ENCODE peak calls at places on chromosomes 7 and 10, in four cellular contexts. K is MM.1S, Z is neural progenitor cell, R is hepatocyte. J is an unnamed sample. For H3K79me2, the result is how much of the 10 kb centered on the place peaks cover.

GRCh38 chr7:123115331-123115730 is 84.4 kb downstream of the SLC13A1 start:
- DNase-seq in Z (no peak), K (no peak), R (no peak), J (no peak)

GRCh38 chr7:99030951-99031350 is 113.0 kb downstream of the SMURF1 start:
- DNase-seq in K (no peak), R (no peak), Z (no peak), J (no peak)

GRCh38 chr10:84375881-84376280 is 47.5 kb downstream of the CCSER2 start:
- DNase-seq in K (peak), Z (no peak), R (no peak), J (no peak)

GRCh38 chr7:672891-673290 is 53.6 kb upstream of the DNAAF5 start:
- DNase-seq in R (no peak), K (no peak), Z (no peak), J (no peak)

GRCh38 chr10:110411047-110411410 is 86.7 kb upstream of the DUSP5 start:
- DNase-seq in K (no peak), R (no peak), Z (no peak), J (peak)

GRCh38 chr7:22601812-22602568 is 102.0 kb upstream of the STEAP1B start:
- DNase-seq in K (no peak), Z (no peak), R (no peak), J (peak)

GRCh38 chr10:59651902-59652301 is 57.7 kb downstream of the SLC16A9 start:
- DNase-seq in Z (no peak), R (no peak), K (no peak), J (no peak)

GRCh38 chr10:3651969-3652653 is 132.9 kb downstream of the KLF6 start:
- DNase-seq in Z (no peak), K (no peak), R (no peak), J (no peak)

GRCh38 chr10:127392351-127393235 is 156.5 kb upstream of the NPS start:
- DNase-seq in Z (no peak), K (no peak), R (no peak), J (no peak)

GRCh38 chr7:1323178-1324027 is 90.7 kb downstream of the UNCX start:
- DNase-seq in Z (peak), R (no peak), K (no peak), J (no peak)

GRCh38 chr10:124732931-124733536 is 11.1 kb downstream of the FAM53B start:
- DNase-seq in K (peak), Z (no peak), R (peak), J (no peak)
- H3K79me2 ChIP-seq in K (half or more), Z (half or more), R (half or more), J (under half)

DNA sequence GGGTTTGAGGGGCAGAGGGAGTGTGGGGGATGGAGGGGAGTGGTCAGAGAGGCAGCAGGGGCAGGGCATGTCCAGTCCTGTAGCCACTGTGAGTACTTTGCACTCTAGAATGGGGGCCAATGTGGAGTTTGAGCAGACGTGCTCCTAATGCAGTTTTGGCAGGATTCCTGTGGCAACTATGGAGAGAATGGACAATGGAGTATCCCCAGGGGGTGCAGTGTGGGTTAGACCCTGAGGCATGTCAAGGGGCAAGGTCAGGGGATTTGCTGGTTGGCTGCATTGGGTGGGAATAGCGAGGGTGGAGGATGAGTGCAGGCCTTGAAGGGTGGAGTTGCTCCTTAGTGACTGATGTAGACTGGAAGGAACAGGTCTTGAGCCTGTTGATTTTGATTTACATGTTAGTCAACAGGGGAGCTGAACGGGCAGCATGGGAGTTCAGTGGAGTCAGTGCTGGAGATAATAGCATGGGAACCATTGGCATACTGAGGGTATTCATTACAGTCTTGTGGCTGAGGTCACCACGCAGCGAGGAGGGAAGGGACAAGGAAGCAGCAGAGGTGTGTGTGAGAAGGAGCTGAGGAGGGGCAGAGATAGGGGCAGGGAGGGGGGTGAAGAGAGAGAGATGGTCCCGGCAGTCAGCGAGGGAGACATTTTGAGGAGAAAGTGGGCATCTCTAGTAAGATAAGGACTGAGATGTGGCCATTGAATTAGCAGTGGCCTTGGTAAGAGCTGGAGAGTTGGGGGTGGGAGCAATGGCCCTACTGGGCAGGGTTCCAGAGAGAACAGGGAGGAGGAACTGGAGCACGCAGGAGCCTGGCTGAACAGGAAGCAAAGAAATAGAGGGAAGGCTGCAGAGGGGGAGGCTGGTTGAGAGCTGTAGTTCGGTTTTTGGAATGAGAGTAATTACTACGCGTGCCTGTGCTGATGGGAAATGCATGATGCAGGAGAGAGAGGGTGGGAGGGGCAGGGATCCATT is 112.7 kb downstream of the CCNY start:
- DNase-seq in Z (no peak), K (no peak), R (no peak), J (no peak)
- TF ChIP-seq EZH2phosphoT487 in Z (no peak), K (no peak), R (no peak), J (no peak)

GRCh38 chr10:103732339-103732738 is 123.0 kb downstream of the SH3PXD2A start:
- DNase-seq in Z (no peak), R (no peak), K (no peak), J (no peak)

GRCh38 chr10:103734731-103735130 is 120.6 kb downstream of the SH3PXD2A start:
- DNase-seq in R (no peak), K (no peak), Z (no peak), J (no peak)

GRCh38 chr10:103736044-103736443 is 119.3 kb downstream of the SH3PXD2A start:
- DNase-seq in R (no peak), Z (no peak), K (no peak), J (no peak)

GRCh38 chr10:103731609-103732270 is 123.6 kb downstream of the SH3PXD2A start:
- DNase-seq in R (no peak), K (no peak), Z (no peak), J (peak)

DNA sequence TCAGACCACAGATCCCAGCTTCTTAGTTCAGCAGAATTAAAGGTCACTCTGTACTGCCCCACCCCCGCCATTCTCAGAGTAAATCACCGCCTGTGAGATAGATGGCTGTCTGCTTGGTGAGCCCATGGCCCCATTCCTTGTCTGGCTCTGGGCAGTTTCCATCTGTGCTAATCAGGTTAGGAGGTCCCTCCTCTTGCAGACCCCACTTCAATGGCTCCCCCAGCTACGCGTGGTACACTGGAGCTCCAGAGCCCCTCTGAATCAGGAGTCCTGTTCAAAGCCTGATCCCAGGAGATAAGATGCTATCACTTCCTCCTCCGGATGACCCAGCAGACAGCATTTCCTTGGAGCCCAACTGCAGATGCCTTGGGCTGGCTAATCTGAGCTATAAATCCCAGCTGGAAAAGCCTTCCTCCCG is 122.4 kb downstream of the SH3PXD2A start:
- DNase-seq in K (no peak), R (no peak), Z (no peak), J (no peak)
- TF ChIP-seq CTCF in K (no peak), R (no peak), Z (no peak), J (no peak)

DNA sequence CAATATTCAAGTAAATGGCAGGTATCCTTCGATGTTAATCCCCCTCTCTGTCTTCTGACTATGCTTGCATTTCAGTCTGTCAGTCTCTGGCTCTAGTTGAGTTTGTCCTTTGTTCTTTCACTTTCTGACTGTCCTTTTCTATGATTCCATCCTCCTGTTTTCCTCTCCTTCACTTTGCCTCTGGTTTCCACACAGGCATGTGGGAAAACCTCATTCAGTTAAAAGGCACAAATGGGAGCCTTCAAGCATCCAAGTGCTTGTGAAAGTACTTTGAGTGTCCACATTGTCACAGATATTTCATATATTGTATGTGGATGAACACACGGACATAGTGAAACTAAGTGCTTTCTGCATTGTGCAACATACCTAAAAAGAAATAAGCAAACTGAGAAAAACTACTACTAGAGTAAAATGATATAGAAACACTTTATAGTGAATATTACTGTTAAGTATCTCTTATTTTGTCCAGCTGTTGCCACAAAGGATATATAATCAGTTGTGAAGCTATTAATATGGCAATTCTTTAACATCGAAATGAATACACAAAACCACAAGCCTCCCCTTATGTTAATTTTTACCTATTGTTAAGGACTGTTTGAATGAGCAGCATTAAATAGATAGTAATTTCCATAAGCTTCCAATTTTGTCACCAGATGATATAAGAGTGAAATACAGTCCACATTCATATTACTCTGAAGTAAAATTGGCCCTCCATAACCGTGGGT is 71.7 kb downstream of the NRBF2 start:
- DNase-seq in Z (no peak), K (peak), R (no peak), J (no peak)
- H3K79me2 ChIP-seq in Z (half or more), K (under half), R (under half), J (under half)

DNA sequence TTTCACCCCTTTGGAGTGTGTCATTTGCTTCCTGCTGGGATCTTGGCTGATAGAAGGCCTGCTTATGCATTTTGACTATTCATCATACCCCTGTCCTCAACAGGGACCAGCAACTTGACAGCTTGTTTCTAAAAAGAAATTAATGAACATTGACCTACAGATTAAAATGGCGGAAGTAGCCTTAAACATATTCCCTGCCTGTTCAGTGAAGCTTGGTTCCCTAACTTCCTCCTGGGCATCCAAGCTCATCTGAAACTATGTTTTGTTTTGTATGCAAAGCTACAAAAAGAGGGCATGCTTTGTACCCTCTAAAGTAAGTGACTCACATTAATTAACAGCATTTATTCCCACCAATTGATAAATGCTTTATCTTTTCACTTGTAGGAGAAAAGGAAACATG is 26.8 kb upstream of the CDK14 start:
- DNase-seq in Z (no peak), R (no peak), K (no peak), J (no peak)
- TF ChIP-seq EZH2phosphoT487 in Z (no peak), R (no peak), K (no peak), J (no peak)